ENCODE peak calls at places on chromosomes 1 and 21, in nine cellular contexts. D is OCI-LY7, K is endothelial cell of umbilical vein, H is tibial nerve, G is RWPE2, W is kidney, S is upper lobe of right lung, B is thyroid gland, C is ovary. A is an unnamed sample. For H3K9me3, the result is how much of the 10 kb centered on the place peaks cover.

GRCh38 chr1:1883092-1883858 is 7.6 kb downstream of the GNB1 start:
- DNase-seq in C (no peak), D (no peak), B (peak), H (no peak), K (no peak), S (no peak), G (no peak), W (peak), A (no peak)

GRCh38 chr1:77281491-77282186 is at the start of gene AK5:
- DNase-seq in G (no peak), W (peak), H (no peak), B (peak), D (no peak), S (peak), C (peak), K (peak), A (no peak)

GRCh38 chr21:46220275-46220810 is 8.2 kb downstream of the LSS start:
- DNase-seq in G (no peak), K (no peak), W (peak), B (no peak), C (peak), H (no peak), D (no peak), S (no peak), A (no peak)

GRCh38 chr1:179754031-179754624 is 11.0 kb downstream of the FAM163A start:
- DNase-seq in B (no peak), H (no peak), G (no peak), K (no peak), C (no peak), W (no peak), S (no peak), D (no peak), A (no peak)

GRCh38 chr1:77661696-77662095 is 20.8 kb downstream of the ZZZ3 start:
- DNase-seq in C (no peak), B (no peak), H (no peak), D (no peak), S (no peak), G (no peak), K (no peak), W (no peak), A (no peak)

GRCh38 chr1:11499825-11500331 is 20.9 kb downstream of the DISP3 start:
- DNase-seq in B (no peak), H (no peak), W (peak), C (peak), D (no peak), G (no peak), K (no peak), S (no peak), A (no peak)

GRCh38 chr1:27868932-27869718 is 3.2 kb upstream of the THEMIS2 start:
- DNase-seq in W (peak), K (peak), G (no peak), H (no peak), C (no peak), D (peak), B (no peak), S (peak), A (no peak)

GRCh38 chr1:100523038-100523649 is 14.8 kb upstream of the GPR88 start:
- DNase-seq in H (no peak), D (peak), S (no peak), G (no peak), W (no peak), C (no peak), K (no peak), B (no peak), A (no peak)

GRCh38 chr21:45834026-45834715 is 147.4 kb upstream of the COL6A1 start:
- DNase-seq in H (no peak), D (no peak), W (peak), B (no peak), K (no peak), S (no peak), C (no peak), G (no peak), A (no peak)

GRCh38 chr1:41533016-41533730 is 48.7 kb upstream of the EDN2 start:
- DNase-seq in B (no peak), S (peak), H (no peak), C (peak), G (peak), D (no peak), W (peak), K (no peak), A (no peak)

GRCh38 chr21:42317341-42317741 is 2.1 kb upstream of the TFF3 start:
- DNase-seq in K (no peak), W (peak), B (no peak), D (no peak), H (no peak), S (no peak), G (no peak), C (no peak), A (peak)

GRCh38 chr1:95742591-95743089 is 508.6 kb downstream of the RWDD3 start:
- DNase-seq in S (no peak), H (no peak), K (no peak), B (no peak), W (no peak), G (peak), D (no peak), C (no peak), A (no peak)
- H3K9me3 ChIP-seq in S (under half), H (under half), K (under half), B (under half), W (under half), G (under half), D (under half), C (under half), A (under half)

GRCh38 chr1:53114581-53115400 is 27.6 kb downstream of the SLC1A7 start:
- DNase-seq in B (no peak), D (no peak), H (no peak), G (no peak), S (no peak), W (no peak), C (no peak), K (no peak), A (no peak)
- H3K27ac ChIP-seq in B (no peak), D (no peak), H (peak), G (no peak), S (no peak), W (no peak), C (no peak), K (no peak), A (no peak)

GRCh38 chr1:218931331-218931730 is 242.3 kb upstream of the LYPLAL1 start:
- DNase-seq in G (no peak), S (no peak), C (no peak), W (no peak), H (no peak), K (no peak), B (no peak), D (no peak), A (no peak)

GRCh38 chr1:218930472-218930871 is 243.2 kb upstream of the LYPLAL1 start:
- DNase-seq in G (no peak), K (no peak), H (no peak), W (no peak), S (no peak), B (no peak), C (no peak), D (no peak), A (no peak)

GRCh38 chr1:218930879-218931278 is 242.8 kb upstream of the LYPLAL1 start:
- DNase-seq in C (no peak), G (no peak), K (peak), W (no peak), D (no peak), S (no peak), H (peak), B (no peak), A (no peak)

GRCh38 chr1:218930000-218930399 is 243.7 kb upstream of the LYPLAL1 start:
- DNase-seq in H (no peak), G (no peak), C (no peak), W (no peak), B (no peak), S (no peak), D (no peak), K (no peak), A (no peak)

GRCh38 chr1:218933526-218933925 is 240.2 kb upstream of the LYPLAL1 start:
- DNase-seq in H (no peak), C (no peak), G (no peak), S (no peak), D (no peak), B (no peak), K (no peak), W (no peak), A (no peak)
- TF ChIP-seq CTCF in H (no peak), C (no peak), G (no peak), S (no peak), D (no peak), B (no peak), K (no peak), W (no peak), A (no peak)

GRCh38 chr21:30306821-30307330 is 13.2 kb downstream of the KRTAP26-1 start:
- DNase-seq in G (no peak), B (peak), W (no peak), K (no peak), D (no peak), S (no peak), H (no peak), C (no peak), A (no peak)
- H3K9me3 ChIP-seq in G (under half), B (under half), W (under half), K (under half), D (under half), S (under half), H (under half), C (under half), A (under half)

GRCh38 chr1:160261526-160261877 is 847 bp downstream of the DCAF8 start:
- DNase-seq in G (no peak), B (peak), K (peak), D (peak), C (no peak), W (no peak), S (no peak), H (peak), A (peak)

GRCh38 chr1:160260436-160261382 is 1.6 kb downstream of the DCAF8 start:
- DNase-seq in D (no peak), K (peak), S (no peak), B (peak), C (no peak), W (no peak), H (no peak), G (no peak), A (no peak)

GRCh38 chr1:160267284-160267991 is 5.1 kb upstream of the DCAF8 start:
- DNase-seq in S (no peak), K (no peak), H (no peak), C (no peak), D (no peak), B (no peak), G (no peak), W (no peak), A (no peak)

GRCh38 chr1:160261878-160262794 is at the start of gene DCAF8:
- DNase-seq in S (peak), D (peak), C (peak), K (peak), G (peak), B (peak), W (peak), H (peak), A (peak)

GRCh38 chr1:160264795-160265307 is 2.5 kb upstream of the DCAF8 start:
- DNase-seq in W (no peak), G (no peak), K (no peak), C (no peak), S (no peak), B (no peak), H (no peak), D (no peak), A (no peak)
- H3K27ac ChIP-seq in W (no peak), G (no peak), K (no peak), C (no peak), S (no peak), B (no peak), H (no peak), D (no peak), A (no peak)

DNA sequence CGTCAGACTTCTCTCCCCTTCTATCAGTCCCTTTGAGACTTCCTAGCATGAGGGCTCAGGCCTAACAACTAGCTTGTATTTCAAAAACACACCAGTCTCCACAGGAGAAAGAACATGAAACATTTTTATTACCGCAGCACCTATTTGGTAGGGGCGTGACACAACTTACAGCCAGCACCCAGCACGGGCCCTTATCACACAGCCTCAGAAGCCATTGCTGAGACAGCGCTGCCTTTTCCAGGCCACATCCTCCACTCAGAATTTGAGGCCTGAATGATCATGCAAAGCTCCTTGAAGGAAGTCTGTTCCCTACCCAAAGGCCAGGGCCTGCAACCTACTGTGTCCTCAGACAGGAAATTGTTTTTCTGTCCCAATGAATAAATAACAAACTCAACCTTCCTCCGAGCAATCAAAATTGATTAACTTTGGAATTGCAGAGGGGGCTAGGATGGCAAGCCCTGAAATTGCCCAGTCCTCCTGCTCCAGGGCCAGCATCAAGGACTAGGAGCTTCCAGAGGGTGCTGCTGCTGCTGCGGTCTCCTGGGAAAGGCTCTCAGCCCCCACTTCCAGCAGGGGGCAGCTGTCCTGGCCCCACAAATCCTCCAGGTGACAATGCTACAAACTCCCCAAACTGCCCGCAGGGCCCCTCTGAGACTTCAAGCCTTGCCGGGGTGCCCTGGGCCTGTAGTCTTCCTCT is 94.3 kb upstream of the GALNT2 start:
- DNase-seq in S (no peak), K (peak), B (no peak), W (no peak), C (no peak), H (no peak), D (peak), G (no peak), A (no peak)
- TF ChIP-seq CTCF in S (peak), K (peak), B (no peak), W (peak), C (no peak), H (no peak), D (peak), G (no peak), A (peak)